ENCODE peak calls at places on chromosomes 4 and X, in four cellular contexts. W is heart left ventricle, C is spleen, J is SJSA1. A is an unnamed sample.

GRCh38 chr4:149465941-149466340 is 349.7 kb downstream of the IQCM start:
- DNase-seq in W (no peak), J (no peak), C (no peak), A (no peak)

GRCh38 chr4:153684182-153685073 is at the start of gene TLR2:
- DNase-seq in C (peak), J (no peak), W (peak), A (no peak)

GRCh38 chr4:181569553-181569952 is 673.6 kb upstream of the TENM3 start:
- DNase-seq in W (no peak), J (no peak), C (no peak), A (no peak)

GRCh38 chr4:89438102-89438831 is 130.7 kb upstream of the GPRIN3 start:
- DNase-seq in W (no peak), C (peak), J (peak), A (no peak)

GRCh38 chr4:30821891-30822612 is 101.9 kb downstream of the PCDH7 start:
- DNase-seq in W (no peak), J (no peak), C (no peak), A (no peak)

GRCh38 chrX:119870626-119871131 is 854 bp downstream of the RNF113A start:
- DNase-seq in C (peak), W (no peak), J (no peak), A (no peak)

GRCh38 chrX:11472879-11473278 is 179.7 kb downstream of the AMELX start:
- DNase-seq in J (no peak), C (no peak), W (no peak), A (no peak)

GRCh38 chr4:188992706-188993105 is 853.5 kb downstream of the TRIML1 start:
- DNase-seq in W (no peak), C (no peak), J (no peak), A (no peak)

GRCh38 chrX:129360175-129360574 is 163.1 kb downstream of the SMARCA1 start:
- DNase-seq in C (no peak), W (no peak), J (no peak), A (no peak)

GRCh38 chrX:24619647-24620046 is 27.5 kb downstream of the PCYT1B start:
- DNase-seq in C (no peak), J (peak), W (no peak), A (no peak)

GRCh38 chr4:95170176-95170575 is 378.6 kb downstream of the UNC5C start:
- DNase-seq in W (no peak), C (no peak), J (no peak), A (no peak)

GRCh38 chrX:2320580-2321327 is 180.0 kb downstream of the DHRSX start:
- DNase-seq in C (peak), W (peak), J (no peak), A (no peak)

GRCh38 chr4:136740326-136740725 is 792.0 kb downstream of the PCDH18 start:
- DNase-seq in C (no peak), W (no peak), J (no peak), A (no peak)

GRCh38 chr4:6420036-6420435 is 52.4 kb downstream of the PPP2R2C start:
- DNase-seq in W (no peak), J (no peak), C (no peak), A (no peak)
- H3K27ac ChIP-seq in W (no peak), J (no peak), C (no peak), A (no peak)

GRCh38 chrX:153568612-153569011 is 30.3 kb downstream of the CCNQ start:
- DNase-seq in C (no peak), W (no peak), J (no peak), A (no peak)
- H3K27ac ChIP-seq in C (no peak), W (no peak), J (no peak), A (no peak)

GRCh38 chr4:54077812-54078211 is 13.4 kb upstream of the CHIC2 start:
- DNase-seq in J (no peak), C (no peak), W (no peak), A (no peak)

GRCh38 chr4:54076673-54077072 is 12.3 kb upstream of the CHIC2 start:
- DNase-seq in C (no peak), W (no peak), J (no peak), A (no peak)

GRCh38 chr4:54085284-54085683 is 14.7 kb upstream of the GSX2 start:
- DNase-seq in C (no peak), W (no peak), J (peak), A (no peak)

DNA sequence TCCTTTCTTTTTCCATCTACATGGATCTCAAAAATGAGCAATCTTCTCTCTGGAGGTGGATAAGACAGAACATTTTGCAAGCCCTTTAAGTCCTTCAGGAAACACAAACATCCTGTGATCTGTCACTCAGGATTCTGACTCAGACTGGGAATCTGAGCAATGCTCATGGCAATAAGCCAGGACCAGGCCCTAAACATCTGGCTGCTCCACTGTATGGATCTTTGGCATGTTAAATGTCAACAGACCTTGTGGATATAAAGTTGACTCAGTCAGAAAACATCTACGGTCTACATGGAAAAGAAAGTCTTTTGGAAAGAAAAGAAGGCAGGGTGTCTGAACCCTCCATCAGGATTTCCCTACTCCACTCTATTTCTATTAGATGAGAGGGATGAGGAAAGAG is 17.8 kb upstream of the CHIC2 start:
- DNase-seq in J (peak), W (no peak), C (no peak), A (no peak)
- H3K27ac ChIP-seq in J (peak), W (no peak), C (no peak), A (no peak)

DNA sequence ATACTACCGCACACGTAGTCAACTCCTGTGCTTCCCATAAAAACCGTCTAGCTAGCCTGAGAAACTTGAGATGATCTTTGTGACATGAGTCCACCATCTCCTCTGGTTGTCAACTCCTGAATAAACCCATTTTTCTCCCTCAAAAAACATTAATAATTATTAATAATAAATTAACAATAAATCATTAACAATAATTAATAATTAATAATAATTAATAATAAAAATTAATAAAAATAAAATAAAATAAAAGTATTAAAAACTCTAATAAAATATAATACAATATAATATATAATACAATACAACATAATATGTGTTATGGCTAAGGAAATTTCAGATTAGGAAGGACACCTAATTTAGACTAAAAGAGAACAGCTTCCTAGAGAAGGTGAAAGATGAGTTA is 20.7 kb upstream of the TMPRSS11E start:
- DNase-seq in W (no peak), J (no peak), C (no peak), A (no peak)
- H3K27ac ChIP-seq in W (no peak), J (no peak), C (no peak), A (no peak)

GRCh38 chr4:1330761-1331590 is 16.0 kb upstream of the UVSSA start:
- DNase-seq in W (peak), J (no peak), C (peak), A (no peak)

GRCh38 chr4:1333256-1333655 is 13.8 kb upstream of the UVSSA start:
- DNase-seq in W (peak), C (peak), J (no peak), A (no peak)

GRCh38 chr4:1332686-1333085 is 14.3 kb upstream of the UVSSA start:
- DNase-seq in W (peak), J (no peak), C (peak), A (no peak)

GRCh38 chr4:1329408-1330371 is 17.3 kb upstream of the UVSSA start:
- DNase-seq in C (peak), W (peak), J (no peak), A (no peak)

GRCh38 chr4:1331591-1332353 is 15.2 kb upstream of the UVSSA start:
- DNase-seq in W (peak), J (no peak), C (peak), A (no peak)
- H3K27ac ChIP-seq in W (no peak), J (no peak), C (no peak), A (no peak)

GRCh38 chr4:119543794-119544193 is 84.8 kb downstream of the PDE5A start:
- DNase-seq in C (no peak), J (no peak), W (no peak), A (no peak)

GRCh38 chr4:119537586-119537985 is 91.0 kb downstream of the PDE5A start:
- DNase-seq in J (no peak), C (no peak), W (no peak), A (no peak)

GRCh38 chr4:119543187-119543586 is 85.4 kb downstream of the PDE5A start:
- DNase-seq in W (no peak), J (no peak), C (no peak), A (no peak)

GRCh38 chr4:119540249-119540648 is 88.4 kb downstream of the PDE5A start:
- DNase-seq in J (no peak), W (no peak), C (no peak), A (no peak)

DNA sequence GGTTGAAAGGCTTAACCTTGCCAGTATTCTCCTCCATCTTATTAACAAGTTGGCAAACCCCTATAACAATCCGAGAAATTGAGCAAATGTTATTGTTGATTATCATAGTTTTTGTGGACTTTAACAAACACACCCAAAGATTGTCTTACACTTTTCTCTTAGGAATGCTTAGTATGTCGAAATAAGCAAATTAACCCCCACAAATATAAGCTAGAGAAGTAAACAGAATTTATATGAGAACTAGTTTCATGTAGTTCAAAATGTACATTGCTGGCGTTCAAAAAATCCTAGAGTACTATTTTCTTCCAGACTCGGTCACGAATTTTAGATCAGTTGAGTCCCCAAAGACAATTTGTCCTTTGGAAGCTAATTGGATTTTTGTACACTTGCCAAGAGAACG is 86.0 kb downstream of the PDE5A start:
- DNase-seq in W (no peak), C (no peak), J (no peak), A (no peak)
- H3K27ac ChIP-seq in W (peak), C (no peak), J (no peak), A (peak)